ENCODE peak calls at places on chromosomes 4 and X, in six cellular contexts. One of them, this sample, is unnamed.

GRCh38 chr4:13888112-13888511 is 260.6 kb upstream of the BOD1L1 start:
- DNase-seq in SHP77 treated with DMSO at 0.1 percent for 48 hours: no peak
- DNase-seq in IMR-90: peak
- DNase-seq in sciatic nerve: no peak
- DNase-seq in Ammon's horn: no peak
- DNase-seq in stimulated activated CD8-positive, alpha-beta memory T cell treated with anti-CD3 and anti-CD28 coated beads, Interleukin-12 subunit alpha, Interleukin-12 subunit beta, amount 100 ng/mL, for 4 hours: no peak
- DNase-seq in this sample: no peak

GRCh38 chrX:40158036-40158706 is 60.4 kb upstream of the BCOR start:
- DNase-seq in SHP77 treated with DMSO at 0.1 percent for 48 hours: no peak
- DNase-seq in stimulated activated CD8-positive, alpha-beta memory T cell treated with anti-CD3 and anti-CD28 coated beads, Interleukin-12 subunit alpha, Interleukin-12 subunit beta, amount 100 ng/mL, for 4 hours: no peak
- DNase-seq in Ammon's horn: no peak
- DNase-seq in IMR-90: peak
- DNase-seq in sciatic nerve: no peak
- DNase-seq in this sample: no peak

GRCh38 chr4:175813126-175813715 is 1.2 kb upstream of the GPM6A start:
- DNase-seq in stimulated activated CD8-positive, alpha-beta memory T cell treated with anti-CD3 and anti-CD28 coated beads, Interleukin-12 subunit alpha, Interleukin-12 subunit beta, amount 100 ng/mL, for 4 hours: no peak
- DNase-seq in SHP77 treated with DMSO at 0.1 percent for 48 hours: no peak
- DNase-seq in IMR-90: no peak
- DNase-seq in Ammon's horn: peak
- DNase-seq in sciatic nerve: no peak
- DNase-seq in this sample: no peak

GRCh38 chr4:177484613-177485021 is 42.4 kb upstream of the AGA start:
- DNase-seq in sciatic nerve: no peak
- DNase-seq in IMR-90: peak
- DNase-seq in stimulated activated CD8-positive, alpha-beta memory T cell treated with anti-CD3 and anti-CD28 coated beads, Interleukin-12 subunit alpha, Interleukin-12 subunit beta, amount 100 ng/mL, for 4 hours: no peak
- DNase-seq in SHP77 treated with DMSO at 0.1 percent for 48 hours: no peak
- DNase-seq in Ammon's horn: peak
- DNase-seq in this sample: no peak

GRCh38 chr4:130043796-130044195 is 947.8 kb downstream of the C4orf33 start:
- DNase-seq in Ammon's horn: no peak
- DNase-seq in SHP77 treated with DMSO at 0.1 percent for 48 hours: no peak
- DNase-seq in stimulated activated CD8-positive, alpha-beta memory T cell treated with anti-CD3 and anti-CD28 coated beads, Interleukin-12 subunit alpha, Interleukin-12 subunit beta, amount 100 ng/mL, for 4 hours: no peak
- DNase-seq in sciatic nerve: no peak
- DNase-seq in IMR-90: no peak
- DNase-seq in this sample: no peak

GRCh38 chr4:25842229-25842840 is 20.5 kb downstream of the SEL1L3 start:
- DNase-seq in SHP77 treated with DMSO at 0.1 percent for 48 hours: no peak
- DNase-seq in stimulated activated CD8-positive, alpha-beta memory T cell treated with anti-CD3 and anti-CD28 coated beads, Interleukin-12 subunit alpha, Interleukin-12 subunit beta, amount 100 ng/mL, for 4 hours: peak
- DNase-seq in Ammon's horn: no peak
- DNase-seq in sciatic nerve: no peak
- DNase-seq in IMR-90: no peak
- DNase-seq in this sample: no peak

GRCh38 chr4:26484032-26484515 is 6.2 kb downstream of the CCKAR start:
- DNase-seq in IMR-90: peak
- DNase-seq in stimulated activated CD8-positive, alpha-beta memory T cell treated with anti-CD3 and anti-CD28 coated beads, Interleukin-12 subunit alpha, Interleukin-12 subunit beta, amount 100 ng/mL, for 4 hours: no peak
- DNase-seq in SHP77 treated with DMSO at 0.1 percent for 48 hours: no peak
- DNase-seq in Ammon's horn: no peak
- DNase-seq in sciatic nerve: no peak
- DNase-seq in this sample: peak

GRCh38 chr4:77797239-77797638 is 21.9 kb downstream of the CNOT6L start:
- DNase-seq in SHP77 treated with DMSO at 0.1 percent for 48 hours: no peak
- DNase-seq in Ammon's horn: no peak
- DNase-seq in sciatic nerve: no peak
- DNase-seq in IMR-90: no peak
- DNase-seq in stimulated activated CD8-positive, alpha-beta memory T cell treated with anti-CD3 and anti-CD28 coated beads, Interleukin-12 subunit alpha, Interleukin-12 subunit beta, amount 100 ng/mL, for 4 hours: no peak
- DNase-seq in this sample: no peak

GRCh38 chrX:94751611-94752010 is 1077.6 kb downstream of the FAM133A start:
- DNase-seq in Ammon's horn: no peak
- DNase-seq in SHP77 treated with DMSO at 0.1 percent for 48 hours: no peak
- DNase-seq in sciatic nerve: no peak
- DNase-seq in stimulated activated CD8-positive, alpha-beta memory T cell treated with anti-CD3 and anti-CD28 coated beads, Interleukin-12 subunit alpha, Interleukin-12 subunit beta, amount 100 ng/mL, for 4 hours: no peak
- DNase-seq in IMR-90: no peak
- DNase-seq in this sample: no peak

GRCh38 chr4:16608123-16608522 is 290.3 kb downstream of the LDB2 start:
- DNase-seq in sciatic nerve: no peak
- DNase-seq in stimulated activated CD8-positive, alpha-beta memory T cell treated with anti-CD3 and anti-CD28 coated beads, Interleukin-12 subunit alpha, Interleukin-12 subunit beta, amount 100 ng/mL, for 4 hours: no peak
- DNase-seq in Ammon's horn: no peak
- DNase-seq in IMR-90: peak
- DNase-seq in SHP77 treated with DMSO at 0.1 percent for 48 hours: no peak
- DNase-seq in this sample: no peak

GRCh38 chr4:73315091-73315490 is 56.5 kb upstream of the ANKRD17 start:
- DNase-seq in sciatic nerve: no peak
- DNase-seq in stimulated activated CD8-positive, alpha-beta memory T cell treated with anti-CD3 and anti-CD28 coated beads, Interleukin-12 subunit alpha, Interleukin-12 subunit beta, amount 100 ng/mL, for 4 hours: no peak
- DNase-seq in SHP77 treated with DMSO at 0.1 percent for 48 hours: no peak
- DNase-seq in IMR-90: peak
- DNase-seq in Ammon's horn: no peak
- DNase-seq in this sample: no peak

GRCh38 chrX:47278684-47279083 is 45.9 kb downstream of the USP11 start:
- DNase-seq in sciatic nerve: no peak
- DNase-seq in IMR-90: peak
- DNase-seq in stimulated activated CD8-positive, alpha-beta memory T cell treated with anti-CD3 and anti-CD28 coated beads, Interleukin-12 subunit alpha, Interleukin-12 subunit beta, amount 100 ng/mL, for 4 hours: no peak
- DNase-seq in Ammon's horn: no peak
- DNase-seq in SHP77 treated with DMSO at 0.1 percent for 48 hours: no peak
- DNase-seq in this sample: no peak

GRCh38 chr4:61462451-61463326 is 262.6 kb downstream of the ADGRL3 start:
- DNase-seq in stimulated activated CD8-positive, alpha-beta memory T cell treated with anti-CD3 and anti-CD28 coated beads, Interleukin-12 subunit alpha, Interleukin-12 subunit beta, amount 100 ng/mL, for 4 hours: no peak
- DNase-seq in Ammon's horn: no peak
- DNase-seq in SHP77 treated with DMSO at 0.1 percent for 48 hours: no peak
- DNase-seq in sciatic nerve: no peak
- DNase-seq in IMR-90: peak
- DNase-seq in this sample: no peak

GRCh38 chrX:117538441-117539418 is 577.9 kb downstream of the KLHL13 start:
- DNase-seq in sciatic nerve: no peak
- DNase-seq in Ammon's horn: peak
- DNase-seq in stimulated activated CD8-positive, alpha-beta memory T cell treated with anti-CD3 and anti-CD28 coated beads, Interleukin-12 subunit alpha, Interleukin-12 subunit beta, amount 100 ng/mL, for 4 hours: no peak
- DNase-seq in SHP77 treated with DMSO at 0.1 percent for 48 hours: no peak
- DNase-seq in IMR-90: no peak
- DNase-seq in this sample: no peak

GRCh38 chrX:41265615-41266014 is 68.3 kb upstream of the DDX3X start:
- DNase-seq in IMR-90: peak
- DNase-seq in sciatic nerve: no peak
- DNase-seq in Ammon's horn: peak
- DNase-seq in stimulated activated CD8-positive, alpha-beta memory T cell treated with anti-CD3 and anti-CD28 coated beads, Interleukin-12 subunit alpha, Interleukin-12 subunit beta, amount 100 ng/mL, for 4 hours: peak
- DNase-seq in SHP77 treated with DMSO at 0.1 percent for 48 hours: no peak
- DNase-seq in this sample: peak

GRCh38 chr4:7828011-7828720 is 111.5 kb downstream of the AFAP1 start:
- DNase-seq in stimulated activated CD8-positive, alpha-beta memory T cell treated with anti-CD3 and anti-CD28 coated beads, Interleukin-12 subunit alpha, Interleukin-12 subunit beta, amount 100 ng/mL, for 4 hours: peak
- DNase-seq in SHP77 treated with DMSO at 0.1 percent for 48 hours: no peak
- DNase-seq in sciatic nerve: peak
- DNase-seq in Ammon's horn: peak
- DNase-seq in IMR-90: peak
- DNase-seq in this sample: peak

GRCh38 chr4:71344067-71344466 is 5.2 kb downstream of the SLC4A4 start:
- DNase-seq in SHP77 treated with DMSO at 0.1 percent for 48 hours: no peak
- DNase-seq in IMR-90: no peak
- DNase-seq in sciatic nerve: no peak
- DNase-seq in Ammon's horn: no peak
- DNase-seq in stimulated activated CD8-positive, alpha-beta memory T cell treated with anti-CD3 and anti-CD28 coated beads, Interleukin-12 subunit alpha, Interleukin-12 subunit beta, amount 100 ng/mL, for 4 hours: no peak
- DNase-seq in this sample: no peak

GRCh38 chr4:165986956-165987698 is 114.1 kb downstream of the TLL1 start:
- DNase-seq in sciatic nerve: no peak
- DNase-seq in IMR-90: no peak
- DNase-seq in Ammon's horn: no peak
- DNase-seq in SHP77 treated with DMSO at 0.1 percent for 48 hours: no peak
- DNase-seq in stimulated activated CD8-positive, alpha-beta memory T cell treated with anti-CD3 and anti-CD28 coated beads, Interleukin-12 subunit alpha, Interleukin-12 subunit beta, amount 100 ng/mL, for 4 hours: no peak
- DNase-seq in this sample: no peak

GRCh38 chr4:177441061-177441802 is 1.0 kb downstream of the AGA start:
- DNase-seq in SHP77 treated with DMSO at 0.1 percent for 48 hours: no peak
- DNase-seq in stimulated activated CD8-positive, alpha-beta memory T cell treated with anti-CD3 and anti-CD28 coated beads, Interleukin-12 subunit alpha, Interleukin-12 subunit beta, amount 100 ng/mL, for 4 hours: no peak
- DNase-seq in Ammon's horn: peak
- DNase-seq in IMR-90: peak
- DNase-seq in sciatic nerve: no peak
- DNase-seq in this sample: no peak

GRCh38 chr4:166655705-166656104 is 578.6 kb downstream of the SPOCK3 start:
- DNase-seq in Ammon's horn: no peak
- DNase-seq in SHP77 treated with DMSO at 0.1 percent for 48 hours: no peak
- DNase-seq in IMR-90: no peak
- DNase-seq in sciatic nerve: no peak
- DNase-seq in stimulated activated CD8-positive, alpha-beta memory T cell treated with anti-CD3 and anti-CD28 coated beads, Interleukin-12 subunit alpha, Interleukin-12 subunit beta, amount 100 ng/mL, for 4 hours: no peak
- DNase-seq in this sample: no peak

GRCh38 chr4:126748736-126749135 is 884.0 kb upstream of the INTU start:
- DNase-seq in SHP77 treated with DMSO at 0.1 percent for 48 hours: no peak
- DNase-seq in sciatic nerve: no peak
- DNase-seq in IMR-90: peak
- DNase-seq in stimulated activated CD8-positive, alpha-beta memory T cell treated with anti-CD3 and anti-CD28 coated beads, Interleukin-12 subunit alpha, Interleukin-12 subunit beta, amount 100 ng/mL, for 4 hours: no peak
- DNase-seq in Ammon's horn: no peak
- DNase-seq in this sample: no peak

GRCh38 chr4:88752754-88753153 is 55.1 kb upstream of the NAP1L5 start:
- DNase-seq in sciatic nerve: no peak
- DNase-seq in IMR-90: no peak
- DNase-seq in stimulated activated CD8-positive, alpha-beta memory T cell treated with anti-CD3 and anti-CD28 coated beads, Interleukin-12 subunit alpha, Interleukin-12 subunit beta, amount 100 ng/mL, for 4 hours: no peak
- DNase-seq in Ammon's horn: no peak
- DNase-seq in SHP77 treated with DMSO at 0.1 percent for 48 hours: no peak
- DNase-seq in this sample: no peak

GRCh38 chr4:1990676-1991075 is 18.1 kb downstream of the NELFA start:
- DNase-seq in sciatic nerve: no peak
- DNase-seq in stimulated activated CD8-positive, alpha-beta memory T cell treated with anti-CD3 and anti-CD28 coated beads, Interleukin-12 subunit alpha, Interleukin-12 subunit beta, amount 100 ng/mL, for 4 hours: no peak
- DNase-seq in SHP77 treated with DMSO at 0.1 percent for 48 hours: no peak
- DNase-seq in IMR-90: no peak
- DNase-seq in Ammon's horn: no peak
- DNase-seq in this sample: no peak

GRCh38 chr4:46886711-46887110 is 22.3 kb downstream of the COX7B2 start:
- DNase-seq in SHP77 treated with DMSO at 0.1 percent for 48 hours: no peak
- DNase-seq in Ammon's horn: no peak
- DNase-seq in IMR-90: peak
- DNase-seq in sciatic nerve: no peak
- DNase-seq in stimulated activated CD8-positive, alpha-beta memory T cell treated with anti-CD3 and anti-CD28 coated beads, Interleukin-12 subunit alpha, Interleukin-12 subunit beta, amount 100 ng/mL, for 4 hours: no peak
- DNase-seq in this sample: no peak

GRCh38 chr4:183348136-183348535 is 25.9 kb upstream of the CLDN24 start:
- DNase-seq in sciatic nerve: peak
- DNase-seq in IMR-90: no peak
- DNase-seq in Ammon's horn: no peak
- DNase-seq in SHP77 treated with DMSO at 0.1 percent for 48 hours: no peak
- DNase-seq in stimulated activated CD8-positive, alpha-beta memory T cell treated with anti-CD3 and anti-CD28 coated beads, Interleukin-12 subunit alpha, Interleukin-12 subunit beta, amount 100 ng/mL, for 4 hours: no peak
- DNase-seq in this sample: no peak

This sample was measured in sigmoid colon.